ENCODE peak calls at places on chromosomes 11 and 22, in eight cellular contexts. I, R, W, H, G, V, A and E are unnamed samples.

GRCh38 chr11:77175869-77176539 is 48.0 kb downstream of the MYO7A start:
- DNase-seq in I (no peak), A (no peak), H (no peak), G (no peak), R (peak), W (no peak), V (peak), E (no peak)

GRCh38 chr11:2576536-2576935 is 123.3 kb downstream of the KCNQ1OT1 start:
- DNase-seq in A (no peak), I (no peak), R (no peak), V (no peak), W (no peak), G (peak), H (peak), E (no peak)

GRCh38 chr11:123671534-123671933 is 17.1 kb upstream of the SCN3B start:
- DNase-seq in A (no peak), W (no peak), I (no peak), R (no peak), H (no peak), V (no peak), G (no peak), E (no peak)

GRCh38 chr22:44532466-44533025 is 34.5 kb upstream of the RTL6 start:
- DNase-seq in G (no peak), V (no peak), A (no peak), I (no peak), W (no peak), R (no peak), H (no peak), E (no peak)

GRCh38 chr11:73579641-73580434 is 18.1 kb downstream of the FAM168A start:
- DNase-seq in V (no peak), G (no peak), I (no peak), R (no peak), H (no peak), A (no peak), W (no peak), E (no peak)

GRCh38 chr22:31945478-31945815 is 1.1 kb downstream of the YWHAH start:
- DNase-seq in W (no peak), H (no peak), R (peak), G (no peak), V (no peak), A (no peak), I (no peak), E (no peak)

GRCh38 chr11:73335204-73335923 is 27.3 kb downstream of the ARHGEF17 start:
- DNase-seq in W (peak), H (peak), A (peak), G (peak), I (no peak), V (peak), R (peak), E (no peak)

GRCh38 chr11:45391168-45391850 is 105.2 kb upstream of the SYT13 start:
- DNase-seq in V (no peak), R (no peak), I (no peak), A (peak), W (no peak), G (no peak), H (no peak), E (no peak)

GRCh38 chr11:45248501-45249011 is 37.6 kb downstream of the SYT13 start:
- DNase-seq in G (no peak), W (no peak), A (no peak), V (no peak), H (no peak), R (no peak), I (no peak), E (no peak)

GRCh38 chr11:92401507-92401906 is 176.9 kb downstream of the FAT3 start:
- DNase-seq in A (no peak), W (no peak), R (no peak), H (no peak), I (no peak), V (no peak), G (no peak), E (no peak)

GRCh38 chr22:17106161-17106784 is 14.9 kb downstream of the TMEM121B start:
- DNase-seq in I (no peak), G (no peak), A (no peak), V (no peak), H (no peak), W (no peak), R (no peak), E (no peak)

GRCh38 chr22:20551805-20552449 is 44.5 kb downstream of the MED15 start:
- DNase-seq in R (no peak), I (no peak), G (peak), A (no peak), V (peak), W (no peak), H (peak), E (no peak)
- TF ChIP-seq CTCF in R (no peak), I (peak), G (peak), A (no peak), V (peak), W (no peak), H (no peak), E (peak)

GRCh38 chr11:66743271-66743968 is 14.4 kb upstream of the SPTBN2 start:
- DNase-seq in I (no peak), W (peak), A (no peak), H (no peak), G (no peak), R (no peak), V (no peak), E (no peak)
- H3K4me3 ChIP-seq in I (no peak), W (peak), A (no peak), H (peak), G (peak), R (peak), V (no peak), E (no peak)

GRCh38 chr11:34977039-34977906 is 60.9 kb downstream of the PDHX start:
- DNase-seq in G (no peak), H (no peak), I (peak), W (peak), V (no peak), R (no peak), A (no peak), E (no peak)
- TF ChIP-seq CTCF in G (no peak), H (no peak), I (no peak), W (no peak), V (no peak), R (no peak), A (no peak), E (no peak)

DNA sequence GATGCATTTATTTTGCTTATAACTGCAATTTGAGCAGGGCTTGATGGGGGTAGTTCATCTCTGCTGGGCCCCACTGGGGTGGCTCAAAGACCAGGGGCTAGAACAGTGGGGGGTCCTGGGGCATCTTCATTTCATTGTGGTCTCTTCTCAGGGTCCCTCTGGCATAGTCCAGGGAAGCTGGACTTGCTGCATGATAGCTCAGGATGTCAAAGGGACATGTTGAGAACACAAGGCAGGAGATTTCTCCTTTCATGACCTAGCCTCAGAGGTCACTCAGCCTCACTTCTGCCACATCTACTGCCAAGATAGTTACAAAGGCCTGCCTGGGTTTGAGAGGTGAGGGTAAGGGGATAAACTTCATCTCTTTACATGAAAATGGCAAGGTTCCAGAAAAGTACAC is 89.5 kb downstream of the CWC15 start:
- DNase-seq in R (no peak), V (no peak), W (no peak), H (no peak), I (no peak), A (no peak), G (no peak), E (no peak)
- H3K4me3 ChIP-seq in R (no peak), V (no peak), W (no peak), H (no peak), I (no peak), A (no peak), G (no peak), E (no peak)

DNA sequence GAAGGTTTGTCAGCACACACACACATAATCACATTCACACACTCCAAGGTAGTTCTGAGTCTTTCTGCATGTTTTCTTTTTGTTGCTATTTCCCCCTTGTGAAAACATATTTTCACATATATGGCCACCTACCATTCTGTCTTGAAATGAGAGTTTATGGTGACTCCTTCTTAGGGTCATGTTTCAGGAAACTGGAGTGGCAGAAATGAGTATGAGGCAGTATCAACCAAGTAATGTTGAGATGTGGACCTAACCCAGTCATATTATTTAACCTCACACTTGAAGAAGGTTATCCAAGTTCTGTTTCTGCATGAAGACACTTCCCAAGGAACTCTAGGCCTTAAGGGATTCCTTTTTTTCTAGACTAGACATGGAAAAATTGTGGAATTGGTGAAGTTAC is 481.4 kb downstream of the ETS1 start:
- DNase-seq in V (no peak), I (no peak), W (no peak), H (no peak), G (no peak), R (no peak), A (no peak), E (no peak)
- TF ChIP-seq CTCF in V (no peak), I (no peak), W (no peak), H (no peak), G (no peak), R (no peak), A (no peak), E (no peak)

GRCh38 chr22:40620464-40621046 is 16.0 kb downstream of the MRTFA start:
- DNase-seq in G (no peak), R (no peak), H (no peak), W (peak), A (no peak), I (no peak), V (no peak), E (no peak)
- H3K4me3 ChIP-seq in G (no peak), R (no peak), H (no peak), W (no peak), A (no peak), I (no peak), V (no peak), E (no peak)

GRCh38 chr22:45731798-45732495 is 60.3 kb downstream of the ATXN10 start:
- DNase-seq in R (peak), V (no peak), W (peak), A (no peak), I (no peak), G (no peak), H (no peak), E (no peak)
- TF ChIP-seq CTCF in R (peak), V (peak), W (peak), A (peak), I (peak), G (no peak), H (peak), E (peak)

GRCh38 chr22:30689622-30690021 is 5.1 kb upstream of the OSBP2 start:
- DNase-seq in G (no peak), V (no peak), I (no peak), H (no peak), W (no peak), R (no peak), A (no peak), E (no peak)
- H3K4me3 ChIP-seq in G (no peak), V (no peak), I (no peak), H (no peak), W (no peak), R (no peak), A (no peak), E (no peak)

GRCh38 chr22:49515486-49515885 is 312.2 kb downstream of the BRD1 start:
- DNase-seq in A (no peak), R (no peak), I (no peak), H (no peak), W (peak), V (no peak), G (no peak), E (no peak)
- TF ChIP-seq CTCF in A (no peak), R (no peak), I (no peak), H (no peak), W (no peak), V (no peak), G (no peak), E (peak)

DNA sequence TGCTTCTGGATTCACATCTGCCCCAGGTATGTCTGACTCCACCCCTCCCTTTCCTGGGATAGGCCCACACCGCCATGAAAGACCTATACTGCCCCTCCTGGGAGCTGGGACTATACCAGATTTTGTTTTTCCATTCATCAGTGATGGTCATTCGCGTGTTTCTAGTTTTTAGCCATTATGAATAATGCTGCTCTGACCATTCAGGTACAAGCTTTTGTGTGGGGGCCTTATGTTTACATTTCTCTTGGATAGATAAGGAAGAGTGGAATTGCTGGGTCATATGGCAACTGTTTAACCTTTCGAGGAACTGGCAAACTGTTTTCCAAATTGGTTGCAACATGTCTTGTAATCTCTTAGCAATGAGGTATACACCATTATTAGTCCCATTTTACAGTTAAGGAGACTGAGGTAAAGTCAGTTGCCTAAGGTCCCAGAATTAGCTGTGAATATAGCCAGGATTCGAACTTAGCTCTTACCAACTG is 1.2 kb upstream of the TBC1D10A start:
- DNase-seq in I (no peak), R (no peak), H (no peak), W (peak), A (no peak), V (no peak), G (no peak), E (no peak)
- H3K4me3 ChIP-seq in I (no peak), R (peak), H (no peak), W (no peak), A (peak), V (no peak), G (no peak), E (peak)